ENCODE peak calls at places on chromosome 7, in four cellular contexts. Y is IMR-90, V is tibial nerve, R is stomach. Z is an unnamed sample. For H3K4me1 and H3K27me3, the result is how much of the 10 kb centered on the place peaks cover.

GRCh38 chr7:151007469-151007898 is 16.7 kb downstream of the NOS3 start:
- DNase-seq in V (no peak), Y (no peak), R (no peak), Z (no peak)

GRCh38 chr7:136726460-136726859 is 142.0 kb upstream of the CHRM2 start:
- DNase-seq in R (no peak), Y (no peak), V (no peak), Z (no peak)

GRCh38 chr7:140883378-140883777 is 41.4 kb downstream of the BRAF start:
- DNase-seq in V (no peak), R (no peak), Y (no peak), Z (no peak)

GRCh38 chr7:75866497-75867389 is 12.1 kb upstream of the RHBDD2 start:
- DNase-seq in R (peak), V (no peak), Y (peak), Z (peak)

GRCh38 chr7:29564455-29565185 is 985 bp downstream of the PRR15 start:
- DNase-seq in R (peak), Y (peak), V (no peak), Z (peak)

GRCh38 chr7:36186841-36187240 is 33.8 kb downstream of the EEPD1 start:
- DNase-seq in R (peak), V (no peak), Y (peak), Z (no peak)

GRCh38 chr7:100606313-100606712 is 4.2 kb downstream of the PCOLCE start:
- DNase-seq in R (no peak), Y (no peak), V (no peak), Z (no peak)

GRCh38 chr7:122944682-122945303 is 50.7 kb downstream of the TAS2R16 start:
- DNase-seq in R (no peak), V (no peak), Y (no peak), Z (no peak)

GRCh38 chr7:11228515-11228914 is 254.8 kb downstream of the PHF14 start:
- DNase-seq in V (peak), Y (no peak), R (peak), Z (peak)

GRCh38 chr7:17130281-17131059 is 168.0 kb upstream of the AHR start:
- DNase-seq in V (no peak), R (no peak), Y (peak), Z (no peak)

GRCh38 chr7:139016931-139017511 is 18.8 kb downstream of the ZC3HAV1L start:
- DNase-seq in R (peak), Y (peak), V (peak), Z (peak)

GRCh38 chr7:4136501-4137110 is 545.5 kb upstream of the FOXK1 start:
- DNase-seq in Y (no peak), V (no peak), R (no peak), Z (no peak)

GRCh38 chr7:50854831-50855230 is 72.1 kb upstream of the GRB10 start:
- DNase-seq in V (no peak), R (no peak), Y (no peak), Z (no peak)

GRCh38 chr7:150451097-150451793 is 815 bp downstream of the GIMAP8 start:
- DNase-seq in Y (no peak), R (no peak), V (no peak), Z (no peak)

GRCh38 chr7:10973942-10974716 is 457 bp downstream of the PHF14 start:
- DNase-seq in Y (peak), V (no peak), R (peak), Z (no peak)

GRCh38 chr7:86653919-86654659 is 10.4 kb downstream of the GRM3 start:
- DNase-seq in V (no peak), R (no peak), Y (no peak), Z (no peak)

DNA sequence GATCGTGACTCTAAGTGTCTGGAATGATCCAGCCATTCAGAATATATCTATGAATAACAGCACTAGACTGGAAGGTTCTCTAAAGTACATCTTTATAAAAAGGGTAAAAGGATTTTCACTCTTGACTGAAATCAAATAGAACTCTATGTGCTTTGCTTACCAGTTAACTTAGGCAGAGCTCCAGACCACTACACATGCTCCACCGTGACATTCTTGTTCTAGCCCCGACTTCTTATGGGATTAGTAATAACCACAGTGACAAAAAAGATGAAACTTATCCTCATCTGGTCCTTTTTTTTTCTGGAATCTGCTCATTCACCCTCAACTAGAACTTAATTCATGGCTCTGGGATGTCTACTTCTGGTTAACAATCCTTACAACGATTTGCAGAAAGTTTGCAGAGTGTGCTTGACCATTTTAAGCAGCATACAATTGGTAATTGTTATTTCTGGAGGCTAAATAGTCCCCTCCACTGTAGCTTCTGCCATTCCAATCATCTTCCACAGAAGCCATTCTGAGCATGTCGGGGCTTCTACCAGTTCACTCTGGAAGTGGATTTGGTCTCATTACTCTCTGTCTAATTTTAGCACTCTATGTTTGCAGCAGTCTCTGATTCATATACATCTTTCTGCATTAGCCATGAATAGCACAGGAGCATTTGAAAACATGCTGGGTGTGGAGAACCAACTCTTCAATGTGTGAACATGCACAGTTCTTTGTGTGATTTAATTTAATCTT is 163.7 kb upstream of the CDC14C start:
- DNase-seq in R (no peak), V (no peak), Y (no peak), Z (no peak)
- H3K4me1 ChIP-seq in R (under half), V (under half), Y (under half), Z (under half)

DNA sequence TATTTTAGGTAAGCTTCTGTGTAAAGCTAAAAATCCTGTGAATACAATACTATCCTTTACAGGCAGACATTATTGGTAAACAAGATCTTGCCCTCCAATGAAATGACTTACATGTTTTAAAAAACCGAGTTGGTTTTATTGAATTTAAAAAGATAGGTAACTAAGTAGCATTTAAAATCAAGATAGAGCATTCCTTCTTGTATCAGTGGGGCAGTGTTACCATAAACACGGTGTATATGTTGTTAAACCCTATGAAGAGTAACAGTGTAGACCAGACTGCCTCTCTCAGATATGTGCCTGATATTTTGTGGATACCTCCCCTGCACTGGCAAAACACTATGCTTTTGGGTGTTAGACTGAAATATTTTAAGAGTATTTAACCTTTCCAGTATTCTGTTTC is 81.1 kb downstream of the SNX10 start:
- DNase-seq in Y (no peak), R (no peak), V (no peak), Z (no peak)
- H3K27me3 ChIP-seq in Y (under half), R (under half), V (under half), Z (under half)

DNA sequence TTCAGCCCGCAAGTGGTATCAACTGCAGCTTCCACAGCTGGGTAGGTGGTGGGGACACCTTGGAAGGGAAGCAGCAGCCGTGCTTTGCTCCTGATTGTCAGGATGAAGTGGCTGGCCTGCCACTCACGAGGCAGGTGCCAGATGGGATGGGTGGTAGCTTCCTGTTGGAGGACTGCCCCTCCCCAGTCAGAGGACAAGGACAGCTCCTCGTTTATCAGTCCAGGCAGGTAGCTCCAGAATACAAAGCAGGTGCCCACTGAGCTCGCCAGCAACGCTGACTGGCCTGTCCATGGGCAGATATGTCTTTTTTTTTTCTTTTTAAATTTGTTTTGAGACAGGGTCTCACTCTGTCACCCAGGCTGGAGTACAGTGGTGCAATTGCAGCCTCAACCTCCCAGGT is 431.3 kb downstream of the GALNT17 start:
- DNase-seq in R (no peak), V (no peak), Y (no peak), Z (no peak)
- H3K4me1 ChIP-seq in R (under half), V (under half), Y (under half), Z (under half)

GRCh38 chr7:97005764-97006145 is 402 bp downstream of the DLX6 start:
- DNase-seq in Y (no peak), V (no peak), R (no peak), Z (no peak)
- H3K27me3 ChIP-seq in Y (half or more), V (under half), R (half or more), Z (half or more)

GRCh38 chr7:34062341-34062740 is 157.0 kb downstream of the BMPER start:
- DNase-seq in V (no peak), Y (no peak), R (no peak), Z (no peak)

GRCh38 chr7:34058791-34059550 is 153.6 kb downstream of the BMPER start:
- DNase-seq in Y (no peak), V (peak), R (no peak), Z (no peak)

GRCh38 chr7:34061175-34061574 is 155.8 kb downstream of the BMPER start:
- DNase-seq in R (no peak), V (no peak), Y (peak), Z (no peak)

GRCh38 chr7:34059551-34059840 is 154.2 kb downstream of the BMPER start:
- DNase-seq in Y (no peak), V (no peak), R (no peak), Z (no peak)

GRCh38 chr7:34060548-34060947 is 155.2 kb downstream of the BMPER start:
- DNase-seq in Y (peak), R (no peak), V (no peak), Z (no peak)
- H3K4me1 ChIP-seq in Y (under half), R (under half), V (under half), Z (under half)

GRCh38 chr7:27158436-27159277 is 2.2 kb upstream of the HOXA7 start:
- DNase-seq in R (no peak), Y (no peak), V (peak), Z (no peak)

GRCh38 chr7:27160546-27161213 is 4.2 kb upstream of the HOXA7 start:
- DNase-seq in V (peak), Y (peak), R (peak), Z (peak)

GRCh38 chr7:27159278-27160146 is 3.0 kb upstream of the HOXA7 start:
- DNase-seq in R (no peak), Y (no peak), V (peak), Z (no peak)

GRCh38 chr7:27161214-27161720 is 4.1 kb downstream of the HOXA9 start:
- DNase-seq in R (no peak), V (peak), Y (no peak), Z (no peak)

DNA sequence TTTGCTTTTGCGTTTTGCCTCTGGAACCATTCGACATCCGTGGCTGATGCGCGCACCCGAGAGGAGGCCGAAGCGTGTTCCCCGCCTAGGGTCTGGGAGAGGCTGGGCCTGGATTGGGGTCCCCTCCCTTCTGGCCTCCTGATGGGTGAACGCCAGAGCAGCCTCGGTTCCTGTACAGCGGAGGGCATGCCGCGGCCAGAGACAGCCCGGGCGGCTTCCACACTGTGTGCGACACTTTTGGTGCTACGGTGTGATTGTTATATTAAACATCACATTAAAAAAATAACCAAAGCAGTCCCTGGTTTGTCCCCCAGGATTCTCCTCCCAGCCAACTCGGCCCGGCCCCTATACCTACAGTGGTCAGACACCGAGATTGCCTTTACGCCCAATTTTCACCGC is 3.7 kb upstream of the HOXA7 start:
- DNase-seq in Y (no peak), R (no peak), V (peak), Z (no peak)
- H3K27me3 ChIP-seq in Y (under half), R (half or more), V (under half), Z (half or more)

Z was measured in right atrium auricular region.